ENCODE peak calls at places on chromosomes 5 and 9, in seven cellular contexts. K, L, O, C, E, I and N are unnamed samples.
A peak's percentile ranks its signal among the peaks of the same experiment; 100 is the strongest.

GRCh38 chr9:136769710-136770191 is 5.4 kb upstream of the LCN15 start:
- DNase-seq in K (peak; percentile 21), L (no peak), O (no peak), C (no peak), E (peak; percentile 57), I (no peak), N (no peak)

GRCh38 chr5:143585970-143586369 is 182.5 kb upstream of the NR3C1 start:
- DNase-seq in K (no peak), L (peak; percentile 26), O (no peak), C (no peak), E (no peak), I (no peak), N (no peak)

GRCh38 chr9:76677481-76678055 is 86.7 kb upstream of the PCA3 start:
- DNase-seq in K (no peak), L (peak; percentile 35), O (no peak), C (peak; percentile 69), E (no peak), I (peak; percentile 79), N (no peak)

GRCh38 chr5:176458904-176459561 is 10.8 kb downstream of the FAF2 start:
- DNase-seq in K (no peak), L (peak; percentile 43), O (no peak), C (no peak), E (no peak), I (no peak), N (no peak)

GRCh38 chr5:107669543-107670027 is 1.2 kb downstream of the EFNA5 start:
- DNase-seq in K (peak; percentile 47), L (no peak), O (no peak), C (peak; percentile 3), E (no peak), I (peak; percentile 40), N (peak; percentile 78)

GRCh38 chr5:181259974-181260719 is 796 bp downstream of the TRIM52 start:
- DNase-seq in K (no peak), L (peak; percentile 24), O (no peak), C (no peak), E (no peak), I (no peak), N (no peak)

GRCh38 chr9:14207352-14207995 is 106.5 kb downstream of the NFIB start:
- DNase-seq in K (no peak), L (no peak), O (no peak), C (no peak), E (no peak), I (no peak), N (no peak)

GRCh38 chr5:83394190-83394589 is 77.4 kb upstream of the VCAN start:
- DNase-seq in K (no peak), L (no peak), O (no peak), C (no peak), E (no peak), I (no peak), N (no peak)

GRCh38 chr9:68540712-68541535 is at the start of gene TMEM252:
- DNase-seq in K (peak; percentile 52), L (no peak), O (no peak), C (no peak), E (no peak), I (no peak), N (no peak)

GRCh38 chr5:144467795-144468194 is 297.1 kb downstream of the KCTD16 start:
- DNase-seq in K (peak; percentile 57), L (peak; percentile 69), O (no peak), C (no peak), E (no peak), I (peak; percentile 54), N (peak; percentile 73)

GRCh38 chr9:1709347-1709746 is 305.8 kb upstream of the SMARCA2 start:
- DNase-seq in K (no peak), L (peak; percentile 3), O (no peak), C (peak; percentile 2), E (no peak), I (no peak), N (peak; percentile 13)

GRCh38 chr5:761854-762685 is 22.5 kb downstream of the ZDHHC11B start:
- DNase-seq in K (no peak), L (no peak), O (no peak), C (peak; percentile 12), E (no peak), I (no peak), N (no peak)

GRCh38 chr9:132504452-132504851 is 78.0 kb upstream of the BARHL1 start:
- DNase-seq in K (no peak), L (no peak), O (no peak), C (no peak), E (no peak), I (no peak), N (no peak)

GRCh38 chr9:81431662-81432061 is 257.7 kb downstream of the TLE1 start:
- DNase-seq in K (peak; percentile 90), L (peak; percentile 97), O (no peak), C (peak; percentile 96), E (no peak), I (peak; percentile 93), N (no peak)

GRCh38 chr9:19156805-19157204 is 29.5 kb upstream of the PLIN2 start:
- DNase-seq in K (no peak), L (peak; percentile 15), O (no peak), C (no peak), E (no peak), I (no peak), N (no peak)

GRCh38 chr9:104794070-104794469 is 30.1 kb downstream of the NIPSNAP3B start:
- DNase-seq in K (no peak), L (no peak), O (no peak), C (no peak), E (no peak), I (peak; percentile 25), N (no peak)

GRCh38 chr9:128716581-128717254 is 7.2 kb downstream of the ZDHHC12 start:
- DNase-seq in K (no peak), L (no peak), O (no peak), C (no peak), E (no peak), I (no peak), N (no peak)

GRCh38 chr9:135525241-135526088 is 4.2 kb downstream of the LCN1 start:
- DNase-seq in K (no peak), L (no peak), O (no peak), C (no peak), E (no peak), I (no peak), N (no peak)

GRCh38 chr9:134734270-134734669 is 92.7 kb downstream of the COL5A1 start:
- DNase-seq in K (peak; percentile 65), L (peak; percentile 79), O (no peak), C (peak; percentile 93), E (no peak), I (peak; percentile 58), N (peak; percentile 0)

GRCh38 chr9:33080534-33080933 is 4.1 kb upstream of the SMU1 start:
- DNase-seq in K (no peak), L (no peak), O (no peak), C (no peak), E (no peak), I (no peak), N (no peak)

GRCh38 chr5:15023846-15024245 is 152.3 kb upstream of the ANKH start:
- DNase-seq in K (no peak), L (peak; percentile 14), O (no peak), C (peak; percentile 2), E (no peak), I (peak; percentile 68), N (no peak)

GRCh38 chr5:84688566-84688965 is 303.9 kb upstream of the EDIL3 start:
- DNase-seq in K (peak; percentile 74), L (peak; percentile 22), O (no peak), C (peak; percentile 92), E (no peak), I (peak; percentile 71), N (peak; percentile 87)

GRCh38 chr9:34662544-34663295 is at the start of gene CCL27:
- DNase-seq in K (no peak), L (no peak), O (no peak), C (no peak), E (no peak), I (no peak), N (no peak)